ENCODE peak calls at places on chromosomes 6 and 20, in seven cellular contexts. B, I, Z, X, W, L and J are unnamed samples.

GRCh38 chr20:32907886-32908285 is 49.2 kb downstream of the EFCAB8 start:
- DNase-seq in B (no peak), I (no peak), Z (no peak), X (no peak), W (no peak), L (no peak), J (no peak)

GRCh38 chr20:48965189-48965910 is 43.8 kb downstream of the ARFGEF2 start:
- DNase-seq in B (no peak), I (no peak), Z (no peak), X (no peak), W (peak), L (no peak), J (no peak)

GRCh38 chr6:107800564-107801164 is 23.4 kb downstream of the SCML4 start:
- DNase-seq in B (no peak), I (peak), Z (no peak), X (no peak), W (peak), L (no peak), J (no peak)

GRCh38 chr20:23272176-23273029 is 78.2 kb upstream of the NXT1 start:
- DNase-seq in B (no peak), I (no peak), Z (no peak), X (no peak), W (no peak), L (no peak), J (no peak)

GRCh38 chr6:41406821-41407787 is 71.7 kb downstream of the NCR2 start:
- DNase-seq in B (no peak), I (no peak), Z (no peak), X (no peak), W (no peak), L (no peak), J (peak)

GRCh38 chr6:78883651-78884050 is 16.3 kb downstream of the IRAK1BP1 start:
- DNase-seq in B (no peak), I (no peak), Z (no peak), X (no peak), W (no peak), L (no peak), J (no peak)

GRCh38 chr6:16430661-16431089 is 192.3 kb downstream of the GMPR start:
- DNase-seq in B (no peak), I (peak), Z (no peak), X (no peak), W (peak), L (no peak), J (no peak)

GRCh38 chr6:27495386-27496135 is 22.7 kb upstream of the ZNF184 start:
- DNase-seq in B (no peak), I (peak), Z (peak), X (no peak), W (peak), L (no peak), J (peak)

GRCh38 chr20:62631336-62632317 is 10.7 kb upstream of the SLCO4A1 start:
- DNase-seq in B (no peak), I (no peak), Z (no peak), X (no peak), W (no peak), L (no peak), J (no peak)

GRCh38 chr6:157602521-157603288 is 220.3 kb upstream of the SNX9 start:
- DNase-seq in B (no peak), I (no peak), Z (no peak), X (no peak), W (no peak), L (no peak), J (peak)

GRCh38 chr20:10228330-10228729 is 9.7 kb downstream of the SNAP25 start:
- DNase-seq in B (no peak), I (no peak), Z (no peak), X (no peak), W (no peak), L (no peak), J (no peak)

GRCh38 chr6:37507690-37508421 is 8.2 kb upstream of the CCDC167 start:
- DNase-seq in B (no peak), I (no peak), Z (no peak), X (no peak), W (no peak), L (peak), J (no peak)

GRCh38 chr6:31829633-31830492 is 2.3 kb downstream of the HSPA1B start:
- DNase-seq in B (peak), I (peak), Z (no peak), X (no peak), W (peak), L (no peak), J (peak)

GRCh38 chr6:31585531-31585930 is 546 bp upstream of the LST1 start:
- DNase-seq in B (no peak), I (no peak), Z (no peak), X (no peak), W (no peak), L (no peak), J (no peak)

GRCh38 chr20:24050119-24050518 is 61.5 kb upstream of the GGTLC1 start:
- DNase-seq in B (no peak), I (no peak), Z (no peak), X (no peak), W (no peak), L (no peak), J (no peak)

GRCh38 chr6:10759312-10759839 is 11.8 kb downstream of the TMEM14B start:
- DNase-seq in B (no peak), I (peak), Z (peak), X (no peak), W (peak), L (no peak), J (no peak)

GRCh38 chr6:11381801-11382513 is 149.5 kb upstream of the NEDD9 start:
- DNase-seq in B (no peak), I (no peak), Z (no peak), X (no peak), W (no peak), L (peak), J (peak)

GRCh38 chr6:163416640-163417253 is 2.2 kb downstream of the QKI start:
- DNase-seq in B (peak), I (peak), Z (peak), X (no peak), W (peak), L (no peak), J (peak)

GRCh38 chr6:106477790-106478189 is 117.3 kb downstream of the CRYBG1 start:
- DNase-seq in B (peak), I (no peak), Z (no peak), X (no peak), W (no peak), L (no peak), J (peak)

GRCh38 chr20:19962958-19963357 is 54.2 kb upstream of the NAA20 start:
- DNase-seq in B (no peak), I (no peak), Z (no peak), X (no peak), W (no peak), L (no peak), J (no peak)

GRCh38 chr20:10218536-10219451 is at the start of gene SNAP25:
- DNase-seq in B (peak), I (peak), Z (no peak), X (peak), W (peak), L (peak), J (peak)

GRCh38 chr6:41894366-41895299 is 542 bp downstream of the USP49 start:
- DNase-seq in B (peak), I (peak), Z (peak), X (no peak), W (peak), L (no peak), J (peak)

GRCh38 chr6:13299403-13299821 is 28.9 kb downstream of the TBC1D7 start:
- DNase-seq in B (no peak), I (no peak), Z (no peak), X (no peak), W (no peak), L (no peak), J (no peak)

GRCh38 chr6:111761783-111762312 is 111.4 kb downstream of the FYN start:
- DNase-seq in B (no peak), I (no peak), Z (no peak), X (no peak), W (peak), L (no peak), J (no peak)

GRCh38 chr6:1792989-1793388 is 183.3 kb downstream of the FOXC1 start:
- DNase-seq in B (no peak), I (peak), Z (peak), X (no peak), W (no peak), L (no peak), J (no peak)

GRCh38 chr6:142551145-142551811 is 249.5 kb downstream of the ADGRG6 start:
- DNase-seq in B (no peak), I (no peak), Z (peak), X (no peak), W (no peak), L (peak), J (no peak)

GRCh38 chr6:156557269-156557885 is 219.8 kb upstream of the ARID1B start:
- DNase-seq in B (no peak), I (peak), Z (no peak), X (peak), W (peak), L (no peak), J (no peak)

GRCh38 chr6:30821862-30822784 is 62.2 kb upstream of the DDR1 start:
- DNase-seq in B (no peak), I (peak), Z (no peak), X (no peak), W (peak), L (no peak), J (no peak)

GRCh38 chr6:104771258-104771832 is 88.4 kb downstream of the HACE1 start:
- DNase-seq in B (no peak), I (peak), Z (no peak), X (no peak), W (peak), L (no peak), J (no peak)

GRCh38 chr20:13131688-13132087 is 89.4 kb upstream of the ISM1 start:
- DNase-seq in B (no peak), I (no peak), Z (no peak), X (no peak), W (no peak), L (no peak), J (no peak)

GRCh38 chr6:19444481-19444880 is 392.7 kb upstream of the ID4 start:
- DNase-seq in B (no peak), I (peak), Z (no peak), X (no peak), W (peak), L (no peak), J (no peak)

GRCh38 chr6:142871910-142872331 is 73.1 kb downstream of the HIVEP2 start:
- DNase-seq in B (no peak), I (peak), Z (no peak), X (no peak), W (peak), L (peak), J (no peak)

GRCh38 chr20:13221673-13222318 is 722 bp downstream of the ISM1 start:
- DNase-seq in B (peak), I (peak), Z (peak), X (no peak), W (peak), L (peak), J (peak)

GRCh38 chr6:153131037-153131981 is at the start of gene RGS17:
- DNase-seq in B (peak), I (peak), Z (peak), X (no peak), W (peak), L (no peak), J (peak)

GRCh38 chr20:51807864-51808263 is 5.5 kb upstream of the SALL4 start:
- DNase-seq in B (no peak), I (no peak), Z (no peak), X (no peak), W (no peak), L (no peak), J (no peak)

GRCh38 chr20:51811514-51811913 is 9.2 kb upstream of the SALL4 start:
- DNase-seq in B (no peak), I (no peak), Z (no peak), X (no peak), W (no peak), L (no peak), J (no peak)

GRCh38 chr20:51812861-51813260 is 10.5 kb upstream of the SALL4 start:
- DNase-seq in B (no peak), I (no peak), Z (no peak), X (no peak), W (no peak), L (no peak), J (no peak)

GRCh38 chr20:51811040-51811351 is 8.7 kb upstream of the SALL4 start:
- DNase-seq in B (no peak), I (peak), Z (no peak), X (no peak), W (peak), L (no peak), J (no peak)

GRCh38 chr20:51810155-51811039 is 8.1 kb upstream of the SALL4 start:
- DNase-seq in B (no peak), I (no peak), Z (no peak), X (no peak), W (no peak), L (no peak), J (no peak)
- TF ChIP-seq CTCF in B (no peak), I (peak), Z (peak), X (no peak), W (peak), L (no peak), J (no peak)

DNA sequence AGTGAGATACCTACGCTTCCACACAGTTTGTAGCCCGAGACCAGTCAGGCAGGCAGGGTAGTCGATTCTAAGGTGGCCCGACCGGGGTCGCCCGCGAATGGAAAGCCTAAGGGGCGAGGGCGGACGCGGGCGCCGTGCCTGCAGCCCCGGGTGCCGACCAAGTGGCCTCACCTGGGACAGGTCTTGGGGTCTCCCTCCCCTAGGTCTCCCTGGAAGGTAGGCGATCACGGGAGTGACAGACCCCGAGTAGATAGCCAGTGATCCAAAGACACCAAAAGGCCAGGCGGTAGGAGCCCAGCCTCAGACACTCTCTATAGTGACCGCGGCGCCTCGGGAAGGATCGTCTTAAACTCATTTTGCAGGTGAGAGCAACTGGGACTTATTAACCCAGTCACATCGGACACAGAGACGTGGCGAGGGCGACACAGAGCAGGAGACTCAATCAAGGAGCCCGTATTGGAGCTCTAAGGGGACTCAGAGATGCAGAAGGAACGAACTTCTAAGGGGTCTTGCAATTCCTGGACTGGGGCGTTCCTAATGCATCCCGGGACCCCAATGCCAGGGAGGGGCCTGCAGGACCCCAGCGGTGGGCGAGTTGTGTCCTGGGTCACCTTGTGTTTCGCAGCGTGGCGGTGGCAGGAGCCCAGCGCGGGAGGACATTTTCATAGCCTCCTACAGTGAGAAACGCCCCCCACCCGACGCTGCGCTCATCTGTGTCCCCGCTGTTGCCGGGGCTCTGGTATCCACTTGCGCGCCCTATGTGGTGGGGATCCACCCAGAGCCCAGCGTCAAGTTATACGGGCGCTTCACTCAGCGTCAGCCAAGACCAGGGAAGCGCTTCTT is 2.1 kb upstream of the VSX1 start:
- DNase-seq in B (no peak), I (no peak), Z (no peak), X (no peak), W (no peak), L (no peak), J (no peak)
- TF ChIP-seq CTCF in B (no peak), I (no peak), Z (no peak), X (peak), W (no peak), L (peak), J (no peak)

GRCh38 chr6:129981598-129981997 is 36.8 kb upstream of the L3MBTL3 start:
- DNase-seq in B (no peak), I (peak), Z (no peak), X (no peak), W (peak), L (no peak), J (no peak)
- TF ChIP-seq CTCF in B (no peak), I (peak), Z (peak), X (no peak), W (peak), L (no peak), J (no peak)

DNA sequence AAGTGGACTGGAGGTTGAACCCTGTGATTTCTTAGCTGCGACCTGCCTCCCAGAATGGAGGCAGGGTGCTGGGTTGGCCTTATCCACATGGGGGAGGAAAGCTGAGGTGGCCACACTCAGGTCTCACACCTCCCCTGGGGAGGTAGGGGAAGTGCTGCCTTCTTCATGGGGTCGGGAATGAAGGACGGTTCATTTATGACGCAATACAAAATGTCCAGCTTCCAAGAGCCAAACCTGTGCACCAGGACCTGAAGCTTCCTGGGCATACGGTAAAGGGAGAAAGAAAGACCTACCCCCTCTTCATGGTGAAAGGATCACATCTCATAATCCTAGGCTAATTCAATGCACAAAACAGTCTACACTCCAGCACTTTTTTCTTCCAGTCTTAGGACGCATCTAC is 150.6 kb upstream of the CDYL start:
- DNase-seq in B (no peak), I (no peak), Z (no peak), X (no peak), W (no peak), L (no peak), J (no peak)
- TF ChIP-seq CTCF in B (no peak), I (no peak), Z (no peak), X (no peak), W (no peak), L (no peak), J (no peak)

GRCh38 chr6:33161354-33162320 is 30.6 kb downstream of the COL11A2 start:
- DNase-seq in B (peak), I (peak), Z (peak), X (peak), W (peak), L (peak), J (peak)
- TF ChIP-seq CTCF in B (peak), I (peak), Z (peak), X (peak), W (peak), L (peak), J (peak)